ENCODE peak calls at places on chromosomes 12 and 14, in four cellular contexts. G, D, U and Z are unnamed samples.

GRCh38 chr14:53113992-53114391 is 39.1 kb downstream of the DDHD1 start:
- DNase-seq in G (no peak), D (no peak), U (no peak), Z (peak)

GRCh38 chr12:49974231-49974675 is 1.5 kb downstream of the AQP6 start:
- DNase-seq in G (peak), D (peak), U (peak), Z (no peak)

GRCh38 chr14:88476825-88477224 is 78.0 kb downstream of the PTPN21 start:
- DNase-seq in G (no peak), D (no peak), U (no peak), Z (no peak)

GRCh38 chr12:22981711-22982110 is 356.7 kb downstream of the ETNK1 start:
- DNase-seq in G (peak), D (no peak), U (peak), Z (no peak)

GRCh38 chr12:44015333-44015941 is 179.6 kb downstream of the TMEM117 start:
- DNase-seq in G (peak), D (no peak), U (peak), Z (no peak)

GRCh38 chr12:122182887-122183587 is at the start of gene LRRC43:
- DNase-seq in G (peak), D (peak), U (no peak), Z (peak)

GRCh38 chr12:7219599-7220243 is 30.2 kb downstream of the PEX5 start:
- DNase-seq in G (peak), D (peak), U (peak), Z (peak)

GRCh38 chr14:32382704-32383103 is 53.6 kb downstream of the AKAP6 start:
- DNase-seq in G (peak), D (peak), U (no peak), Z (no peak)

GRCh38 chr12:109863961-109864712 is 16.2 kb downstream of the GLTP start:
- DNase-seq in G (peak), D (no peak), U (no peak), Z (no peak)

GRCh38 chr14:74514471-74514932 is 20.9 kb downstream of the ISCA2 start:
- DNase-seq in G (peak), D (no peak), U (no peak), Z (no peak)

GRCh38 chr12:1878695-1879094 is 39.8 kb downstream of the CACNA2D4 start:
- DNase-seq in G (no peak), D (no peak), U (no peak), Z (no peak)

GRCh38 chr14:104891664-104892500 is 26.8 kb downstream of the CEP170B start:
- DNase-seq in G (no peak), D (peak), U (no peak), Z (no peak)

GRCh38 chr14:76186318-76187027 is 34.8 kb downstream of the GPATCH2L start:
- DNase-seq in G (no peak), D (no peak), U (no peak), Z (no peak)

DNA sequence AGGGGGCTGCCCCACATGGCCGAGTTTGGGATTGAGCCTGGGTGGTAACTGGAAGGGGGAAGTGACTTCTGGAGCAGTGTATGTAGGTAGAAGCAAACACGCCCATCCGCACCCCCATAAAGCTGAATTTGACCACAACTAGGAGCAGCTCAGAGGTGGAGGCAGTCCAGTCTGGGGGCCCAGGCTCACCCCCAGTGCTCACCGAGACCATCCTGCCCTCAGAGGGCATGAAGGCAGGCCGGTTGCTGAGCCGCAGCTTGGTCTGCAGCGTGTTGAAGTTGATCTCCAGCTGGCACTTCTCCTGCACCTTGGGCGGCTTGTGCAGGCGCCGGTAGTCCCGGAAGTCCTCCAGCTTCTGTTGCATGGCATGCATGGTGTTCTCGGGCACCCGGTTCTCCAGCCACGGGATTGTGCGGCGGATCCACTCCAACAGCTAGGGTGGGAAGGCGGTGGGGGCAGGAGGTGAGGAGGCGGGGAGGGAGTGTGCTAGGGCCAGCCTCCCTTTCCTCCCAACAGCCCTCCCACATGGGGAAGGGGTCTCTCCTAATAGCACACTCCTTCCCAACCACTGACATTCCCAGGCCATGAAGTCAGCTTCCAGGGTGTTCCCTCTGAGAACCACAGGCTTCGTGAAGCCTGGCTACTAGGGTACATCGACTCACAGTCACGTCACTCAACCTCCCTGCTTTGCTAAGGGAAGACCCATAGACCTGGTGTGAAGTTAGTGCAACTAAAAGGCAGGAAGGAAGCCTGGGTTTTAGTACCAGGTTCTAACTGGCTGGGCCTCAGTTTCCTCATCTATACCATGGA is 87.0 kb downstream of the ACTN1 start:
- DNase-seq in G (peak), D (no peak), U (peak), Z (no peak)
- TF ChIP-seq CTCF in G (no peak), D (no peak), U (no peak), Z (no peak)

DNA sequence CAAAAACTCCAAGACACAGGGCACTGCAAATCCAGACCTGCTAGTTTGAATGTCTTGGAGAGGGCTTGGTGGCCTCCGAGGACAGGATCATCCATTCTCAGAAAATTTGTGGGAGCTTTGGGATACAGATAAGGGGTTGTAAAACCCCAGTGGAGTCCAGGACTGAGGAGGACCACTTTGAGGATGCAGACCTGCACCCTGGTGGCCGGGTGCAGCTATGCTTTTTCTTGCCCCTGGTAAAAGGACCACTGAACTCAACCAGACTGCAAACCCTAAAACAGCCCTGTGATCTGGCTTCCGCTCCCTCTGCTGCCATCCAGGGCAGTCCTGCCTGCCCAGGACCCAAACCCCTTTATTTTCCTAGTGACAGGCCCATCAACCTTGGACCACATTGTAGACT is 169.5 kb upstream of the DAAM1 start:
- DNase-seq in G (peak), D (peak), U (no peak), Z (no peak)
- TF ChIP-seq CTCF in G (peak), D (peak), U (peak), Z (no peak)

GRCh38 chr14:58238252-58239247 is 6.1 kb upstream of the PSMA3 start:
- DNase-seq in G (peak), D (no peak), U (no peak), Z (peak)
- TF ChIP-seq CTCF in G (no peak), D (no peak), U (no peak), Z (no peak)

GRCh38 chr14:100417466-100417865 is 94.3 kb downstream of the SLC25A47 start:
- DNase-seq in G (peak), D (peak), U (peak), Z (no peak)
- TF ChIP-seq CTCF in G (peak), D (peak), U (peak), Z (no peak)

GRCh38 chr12:66036317-66036716 is 94.2 kb downstream of the LLPH start:
- DNase-seq in G (peak), D (no peak), U (peak), Z (no peak)
- TF ChIP-seq CTCF in G (peak), D (no peak), U (no peak), Z (no peak)

GRCh38 chr14:38255673-38256357 is at the start of gene CLEC14A:
- DNase-seq in G (no peak), D (peak), U (no peak), Z (peak)
- TF ChIP-seq CTCF in G (no peak), D (no peak), U (no peak), Z (no peak)